ENCODE peak calls at places on chromosome 7, in eight cellular contexts. One of them, this sample, is unnamed.

GRCh38 chr7:16891338-16891737 is 9.6 kb upstream of the AGR3 start:
- DNase-seq in epithelial cell of esophagus: peak
- DNase-seq in GM23338: peak
- DNase-seq in B cell: peak
- DNase-seq in BJ: no peak
- DNase-seq in HFF-Myc: peak
- DNase-seq in lung: peak
- DNase-seq in tibial artery: no peak
- DNase-seq in this sample: peak

GRCh38 chr7:65731562-65732035 is 141.3 kb upstream of the VKORC1L1 start:
- DNase-seq in HFF-Myc: no peak
- DNase-seq in tibial artery: no peak
- DNase-seq in epithelial cell of esophagus: peak
- DNase-seq in GM23338: peak
- DNase-seq in B cell: no peak
- DNase-seq in BJ: no peak
- DNase-seq in lung: peak
- DNase-seq in this sample: peak

GRCh38 chr7:20172736-20173334 is 44.3 kb downstream of the MACC1 start:
- DNase-seq in HFF-Myc: peak
- DNase-seq in BJ: no peak
- DNase-seq in lung: no peak
- DNase-seq in B cell: peak
- DNase-seq in tibial artery: peak
- DNase-seq in epithelial cell of esophagus: peak
- DNase-seq in GM23338: peak
- DNase-seq in this sample: peak

GRCh38 chr7:109926738-109927137 is 1164.2 kb upstream of the LRRN3 start:
- DNase-seq in lung: no peak
- DNase-seq in tibial artery: no peak
- DNase-seq in B cell: no peak
- DNase-seq in BJ: no peak
- DNase-seq in HFF-Myc: no peak
- DNase-seq in epithelial cell of esophagus: no peak
- DNase-seq in GM23338: no peak
- DNase-seq in this sample: no peak

GRCh38 chr7:115478426-115478825 is 552.1 kb downstream of the TFEC start:
- DNase-seq in B cell: no peak
- DNase-seq in tibial artery: no peak
- DNase-seq in GM23338: no peak
- DNase-seq in lung: no peak
- DNase-seq in HFF-Myc: no peak
- DNase-seq in epithelial cell of esophagus: no peak
- DNase-seq in BJ: peak
- DNase-seq in this sample: no peak

GRCh38 chr7:132614428-132615076 is 38.3 kb upstream of the PLXNA4 start:
- DNase-seq in tibial artery: peak
- DNase-seq in BJ: no peak
- DNase-seq in HFF-Myc: no peak
- DNase-seq in B cell: peak
- DNase-seq in epithelial cell of esophagus: no peak
- DNase-seq in lung: no peak
- DNase-seq in GM23338: peak
- DNase-seq in this sample: peak

GRCh38 chr7:22726345-22726848 is 603 bp upstream of the IL6 start:
- DNase-seq in GM23338: peak
- DNase-seq in HFF-Myc: peak
- DNase-seq in lung: peak
- DNase-seq in B cell: peak
- DNase-seq in tibial artery: peak
- DNase-seq in BJ: peak
- DNase-seq in epithelial cell of esophagus: peak
- DNase-seq in this sample: peak

GRCh38 chr7:1669486-1669951 is 558 bp upstream of the ELFN1 start:
- DNase-seq in HFF-Myc: no peak
- DNase-seq in BJ: no peak
- DNase-seq in B cell: peak
- DNase-seq in epithelial cell of esophagus: no peak
- DNase-seq in lung: no peak
- DNase-seq in GM23338: peak
- DNase-seq in tibial artery: peak
- DNase-seq in this sample: peak

GRCh38 chr7:77348371-77348813 is 67.8 kb downstream of the GSAP start:
- DNase-seq in GM23338: no peak
- DNase-seq in epithelial cell of esophagus: peak
- DNase-seq in BJ: no peak
- DNase-seq in HFF-Myc: no peak
- DNase-seq in B cell: no peak
- DNase-seq in tibial artery: no peak
- DNase-seq in lung: no peak
- DNase-seq in this sample: no peak

DNA sequence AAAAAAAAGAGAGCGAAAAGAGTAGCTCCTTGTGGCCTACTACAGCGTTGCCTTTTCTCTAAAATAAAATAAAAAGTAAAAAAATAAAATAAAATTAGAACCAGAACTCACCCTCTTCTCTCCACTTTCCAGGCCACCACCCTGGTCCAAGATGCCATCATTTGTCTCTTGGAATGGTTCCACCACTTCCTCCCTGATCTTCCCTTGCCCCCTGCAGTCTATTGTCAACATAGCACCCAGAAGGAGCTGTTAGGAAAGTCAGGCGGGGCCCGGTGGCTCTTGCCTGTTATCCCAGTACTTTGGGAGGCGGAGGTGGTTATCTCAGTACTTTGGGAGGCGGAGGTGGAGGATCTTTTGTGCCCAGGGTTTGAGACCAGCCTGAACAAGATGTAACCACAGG is 7.6 kb upstream of the GRID2IP start:
- DNase-seq in HFF-Myc: no peak
- DNase-seq in BJ: no peak
- DNase-seq in B cell: no peak
- DNase-seq in tibial artery: no peak
- DNase-seq in GM23338: peak
- DNase-seq in lung: no peak
- DNase-seq in epithelial cell of esophagus: peak
- DNase-seq in this sample: no peak
- TF ChIP-seq CTCF in HFF-Myc: peak
- TF ChIP-seq CTCF in BJ: peak
- TF ChIP-seq CTCF in B cell: no peak
- TF ChIP-seq CTCF in tibial artery: no peak
- TF ChIP-seq CTCF in GM23338: peak
- TF ChIP-seq CTCF in lung: no peak
- TF ChIP-seq CTCF in epithelial cell of esophagus: peak
- TF ChIP-seq CTCF in this sample: peak

GRCh38 chr7:67302113-67303039 is 305.7 kb downstream of the TYW1 start:
- DNase-seq in tibial artery: peak
- DNase-seq in BJ: peak
- DNase-seq in HFF-Myc: peak
- DNase-seq in GM23338: peak
- DNase-seq in epithelial cell of esophagus: peak
- DNase-seq in B cell: peak
- DNase-seq in lung: peak
- DNase-seq in this sample: peak
- TF ChIP-seq CTCF in tibial artery: peak
- TF ChIP-seq CTCF in BJ: peak
- TF ChIP-seq CTCF in HFF-Myc: peak
- TF ChIP-seq CTCF in GM23338: peak
- TF ChIP-seq CTCF in epithelial cell of esophagus: peak
- TF ChIP-seq CTCF in B cell: peak
- TF ChIP-seq CTCF in lung: no peak
- TF ChIP-seq CTCF in this sample: no peak

GRCh38 chr7:30775992-30776391 is 4.8 kb downstream of the MINDY4 start:
- DNase-seq in BJ: no peak
- DNase-seq in HFF-Myc: no peak
- DNase-seq in GM23338: no peak
- DNase-seq in B cell: no peak
- DNase-seq in lung: no peak
- DNase-seq in tibial artery: no peak
- DNase-seq in epithelial cell of esophagus: no peak
- DNase-seq in this sample: no peak

GRCh38 chr7:30771859-30772429 is 727 bp downstream of the MINDY4 start:
- DNase-seq in lung: no peak
- DNase-seq in BJ: no peak
- DNase-seq in GM23338: no peak
- DNase-seq in epithelial cell of esophagus: peak
- DNase-seq in B cell: peak
- DNase-seq in tibial artery: no peak
- DNase-seq in HFF-Myc: no peak
- DNase-seq in this sample: peak

GRCh38 chr7:30772984-30773383 is 1.8 kb downstream of the MINDY4 start:
- DNase-seq in BJ: no peak
- DNase-seq in B cell: no peak
- DNase-seq in lung: no peak
- DNase-seq in epithelial cell of esophagus: no peak
- DNase-seq in GM23338: no peak
- DNase-seq in HFF-Myc: no peak
- DNase-seq in tibial artery: no peak
- DNase-seq in this sample: no peak

GRCh38 chr7:30776971-30777370 is 5.8 kb downstream of the MINDY4 start:
- DNase-seq in HFF-Myc: no peak
- DNase-seq in lung: no peak
- DNase-seq in epithelial cell of esophagus: no peak
- DNase-seq in GM23338: no peak
- DNase-seq in tibial artery: no peak
- DNase-seq in BJ: no peak
- DNase-seq in B cell: no peak
- DNase-seq in this sample: no peak

DNA sequence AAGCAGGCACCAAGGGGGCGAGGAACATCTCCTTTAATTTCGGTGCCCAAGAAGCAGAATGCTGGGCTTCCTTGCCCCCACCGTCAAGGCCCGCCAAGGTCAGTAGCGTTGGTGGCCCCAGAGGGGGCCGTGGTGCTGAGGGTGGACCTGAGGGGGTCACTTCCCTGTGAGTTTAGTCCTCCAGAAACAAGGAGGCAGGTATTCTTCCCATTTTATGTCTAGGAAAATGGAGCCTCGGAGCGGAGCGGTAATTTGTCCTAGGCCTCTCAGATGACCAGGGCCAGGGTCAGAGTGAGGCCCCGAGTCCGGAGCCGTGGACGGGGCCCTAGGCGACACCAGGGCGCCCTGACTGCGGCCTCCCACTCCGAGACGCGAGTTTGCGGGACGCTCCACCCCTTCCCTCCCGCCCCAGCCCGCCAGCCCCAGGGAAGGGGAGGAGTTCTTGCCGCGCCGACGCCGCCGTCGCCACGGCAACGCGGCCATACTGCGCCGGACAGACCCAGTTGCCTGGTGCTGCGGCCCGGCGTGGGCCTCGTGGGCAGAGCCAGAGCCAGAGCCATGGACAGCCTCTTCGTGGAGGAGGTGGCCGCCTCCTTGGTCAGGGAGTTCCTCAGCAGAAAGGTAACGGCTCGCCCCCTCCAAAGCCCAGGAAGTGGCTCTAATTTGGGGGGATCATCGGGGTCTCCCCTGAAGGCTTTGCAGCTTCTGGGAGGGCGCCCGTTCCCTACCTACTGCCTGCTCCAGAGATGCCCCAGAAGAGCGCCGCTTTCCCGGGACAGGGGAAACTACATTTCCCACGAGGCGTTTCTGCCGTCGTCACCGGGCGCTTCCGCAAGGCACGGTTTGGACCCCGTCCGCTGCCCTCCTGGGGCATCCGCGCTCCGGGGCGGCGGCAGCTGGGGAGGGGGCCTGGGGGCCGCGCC is at the start of gene MINDY4:
- DNase-seq in BJ: no peak
- DNase-seq in HFF-Myc: no peak
- DNase-seq in GM23338: peak
- DNase-seq in B cell: peak
- DNase-seq in tibial artery: peak
- DNase-seq in epithelial cell of esophagus: peak
- DNase-seq in lung: peak
- DNase-seq in this sample: peak
- TF ChIP-seq CTCF in BJ: peak
- TF ChIP-seq CTCF in HFF-Myc: no peak
- TF ChIP-seq CTCF in GM23338: no peak
- TF ChIP-seq CTCF in B cell: no peak
- TF ChIP-seq CTCF in tibial artery: no peak
- TF ChIP-seq CTCF in epithelial cell of esophagus: no peak
- TF ChIP-seq CTCF in lung: no peak
- TF ChIP-seq CTCF in this sample: no peak

DNA sequence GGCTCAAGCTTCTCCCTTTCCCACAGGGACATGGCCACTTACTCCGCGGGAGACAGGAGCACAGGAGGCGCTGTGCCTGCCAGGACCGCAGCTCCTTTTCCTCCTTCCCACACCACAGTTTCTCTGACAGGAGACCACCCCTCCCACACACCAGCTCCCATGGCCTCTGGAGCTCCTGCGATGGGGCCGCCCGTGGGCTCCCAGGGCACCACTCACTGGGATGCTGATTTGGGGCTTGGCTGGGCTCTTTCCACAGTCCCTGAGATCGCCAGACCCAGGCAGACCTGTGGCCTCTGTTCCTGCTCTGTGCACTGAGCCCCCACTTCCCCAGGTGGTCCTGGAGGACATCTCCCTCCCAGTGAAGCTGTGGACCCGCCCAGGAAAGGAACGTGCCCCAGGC is 226.9 kb upstream of the SHH start:
- DNase-seq in BJ: no peak
- DNase-seq in B cell: no peak
- DNase-seq in epithelial cell of esophagus: no peak
- DNase-seq in tibial artery: no peak
- DNase-seq in GM23338: no peak
- DNase-seq in lung: no peak
- DNase-seq in HFF-Myc: no peak
- DNase-seq in this sample: no peak
- TF ChIP-seq CTCF in BJ: no peak
- TF ChIP-seq CTCF in B cell: no peak
- TF ChIP-seq CTCF in epithelial cell of esophagus: no peak
- TF ChIP-seq CTCF in tibial artery: no peak
- TF ChIP-seq CTCF in GM23338: no peak
- TF ChIP-seq CTCF in lung: no peak
- TF ChIP-seq CTCF in HFF-Myc: no peak
- TF ChIP-seq CTCF in this sample: no peak

GRCh38 chr7:39417642-39418041 is 148.6 kb upstream of the YAE1 start:
- DNase-seq in HFF-Myc: no peak
- DNase-seq in GM23338: no peak
- DNase-seq in epithelial cell of esophagus: no peak
- DNase-seq in tibial artery: no peak
- DNase-seq in lung: no peak
- DNase-seq in BJ: no peak
- DNase-seq in B cell: no peak
- DNase-seq in this sample: no peak
- TF ChIP-seq CTCF in HFF-Myc: no peak
- TF ChIP-seq CTCF in GM23338: no peak
- TF ChIP-seq CTCF in epithelial cell of esophagus: no peak
- TF ChIP-seq CTCF in tibial artery: no peak
- TF ChIP-seq CTCF in lung: no peak
- TF ChIP-seq CTCF in BJ: no peak
- TF ChIP-seq CTCF in B cell: no peak
- TF ChIP-seq CTCF in this sample: no peak

This sample was measured in GM13976.